ENCODE peak calls at places on chromosomes 6 and 20, in nine cellular contexts. H is fibroblast of pulmonary artery; V is spleen; D is aorta; Y is stimulated activated naive B cell treated with anti-CD40 and anti-IgM and Interleukin-4, amounts not matched to agents 10 μg/mL and 1 μg/mL and 100 μg/mL, for 72 hours; Z is D341Med; N is hepatic stellate cell; M is neural crest cell; O is brain microvascular endothelial cell. W is an unnamed sample.

GRCh38 chr20:5524886-5525285 is 208.1 kb upstream of the PROKR2 start:
- DNase-seq in H (no peak), V (no peak), D (no peak), Y (no peak), Z (no peak), N (no peak), M (no peak), O (no peak), W (no peak)

GRCh38 chr6:15462717-15463525 is 199.9 kb downstream of the DTNBP1 start:
- DNase-seq in H (peak; percentile 23), V (no peak), D (no peak), Y (no peak), Z (no peak), N (no peak), M (no peak), O (no peak), W (no peak)

GRCh38 chr20:4957939-4958362 is 43.4 kb downstream of the SLC23A2 start:
- DNase-seq in H (no peak), V (no peak), D (no peak), Y (peak; percentile 35), Z (no peak), N (no peak), M (no peak), O (peak; percentile 36), W (peak; percentile 53)

GRCh38 chr6:85551264-85551663 is 42.4 kb downstream of the SNX14 start:
- DNase-seq in H (no peak), V (no peak), D (no peak), Y (no peak), Z (no peak), N (no peak), M (no peak), O (no peak), W (no peak)

GRCh38 chr20:57610261-57610952 is 9.8 kb downstream of the ZBP1 start:
- DNase-seq in H (no peak), V (peak; percentile 71), D (peak; percentile 66), Y (no peak), Z (no peak), N (no peak), M (no peak), O (no peak), W (no peak)

GRCh38 chr6:26322645-26323482 is 42.1 kb upstream of the BTN3A2 start:
- DNase-seq in H (peak; percentile 91), V (no peak), D (no peak), Y (no peak), Z (peak; percentile 37), N (peak; percentile 65), M (peak; percentile 63), O (peak; percentile 94), W (peak; percentile 81)

GRCh38 chr20:59770270-59770669 is 163.2 kb downstream of the SYCP2 start:
- DNase-seq in H (no peak), V (no peak), D (peak; percentile 11), Y (no peak), Z (no peak), N (no peak), M (no peak), O (no peak), W (no peak)

GRCh38 chr6:17967668-17968067 is 19.8 kb downstream of the KIF13A start:
- DNase-seq in H (no peak), V (no peak), D (no peak), Y (no peak), Z (no peak), N (no peak), M (no peak), O (no peak), W (no peak)

GRCh38 chr6:162580619-162581018 is 146.9 kb downstream of the PRKN start:
- DNase-seq in H (no peak), V (no peak), D (no peak), Y (no peak), Z (no peak), N (no peak), M (no peak), O (peak; percentile 1), W (no peak)

GRCh38 chr6:73739097-73739496 is 43.1 kb downstream of the CD109 start:
- DNase-seq in H (peak; percentile 91), V (no peak), D (no peak), Y (no peak), Z (peak; percentile 53), N (peak; percentile 15), M (no peak), O (peak; percentile 28), W (no peak)

GRCh38 chr20:38109025-38109541 is 56.0 kb downstream of the TGM2 start:
- DNase-seq in H (peak; percentile 76), V (no peak), D (no peak), Y (no peak), Z (no peak), N (no peak), M (no peak), O (no peak), W (no peak)

GRCh38 chr6:105536961-105537360 is 134.1 kb upstream of the PREP start:
- DNase-seq in H (no peak), V (no peak), D (no peak), Y (no peak), Z (peak; percentile 48), N (no peak), M (no peak), O (no peak), W (no peak)

GRCh38 chr20:24811020-24811419 is 138.0 kb upstream of the CST7 start:
- DNase-seq in H (no peak), V (peak; percentile 41), D (peak; percentile 26), Y (no peak), Z (no peak), N (no peak), M (no peak), O (no peak), W (no peak)

GRCh38 chr6:153872946-153873345 is 166.1 kb upstream of the OPRM1 start:
- DNase-seq in H (no peak), V (no peak), D (no peak), Y (no peak), Z (no peak), N (no peak), M (no peak), O (no peak), W (no peak)

GRCh38 chr20:12056836-12057235 is 139.1 kb downstream of the BTBD3 start:
- DNase-seq in H (no peak), V (no peak), D (no peak), Y (no peak), Z (no peak), N (no peak), M (no peak), O (peak; percentile 9), W (no peak)

GRCh38 chr6:42962502-42963178 is 2.1 kb downstream of the GNMT start:
- DNase-seq in H (no peak), V (peak; percentile 43), D (no peak), Y (no peak), Z (peak; percentile 83), N (no peak), M (no peak), O (no peak), W (no peak)